ENCODE peak calls at places on chromosomes 6 and 20, in four cellular contexts. One of them, this sample, is unnamed. For H3K27me3, the result is how much of the 10 kb centered on the place peaks cover.

GRCh38 chr20:1998715-1999114 is 4.9 kb upstream of the PDYN start:
- DNase-seq in heart right ventricle: no peak
- DNase-seq in ascending aorta: no peak
- DNase-seq in H9: no peak
- DNase-seq in this sample: no peak

GRCh38 chr6:56246544-56246940 is 838 bp downstream of the COL21A1 start:
- DNase-seq in heart right ventricle: no peak
- DNase-seq in ascending aorta: no peak
- DNase-seq in H9: peak
- DNase-seq in this sample: no peak

GRCh38 chr6:43698584-43699349 is 11.2 kb upstream of the MRPS18A start:
- DNase-seq in heart right ventricle: peak
- DNase-seq in ascending aorta: no peak
- DNase-seq in H9: no peak
- DNase-seq in this sample: no peak

GRCh38 chr6:124962617-124963415 is 579 bp downstream of the RNF217 start:
- DNase-seq in heart right ventricle: peak
- DNase-seq in ascending aorta: no peak
- DNase-seq in H9: peak
- DNase-seq in this sample: peak

GRCh38 chr6:33577106-33577535 is 3.0 kb downstream of the BAK1 start:
- DNase-seq in heart right ventricle: peak
- DNase-seq in ascending aorta: peak
- DNase-seq in H9: no peak
- DNase-seq in this sample: peak

GRCh38 chr20:46699651-46700359 is 9.6 kb upstream of the SLC2A10 start:
- DNase-seq in heart right ventricle: no peak
- DNase-seq in ascending aorta: no peak
- DNase-seq in H9: no peak
- DNase-seq in this sample: no peak

GRCh38 chr6:159760602-159761057 is 1.2 kb upstream of the ACAT2 start:
- DNase-seq in heart right ventricle: no peak
- DNase-seq in ascending aorta: no peak
- DNase-seq in H9: peak
- DNase-seq in this sample: no peak

GRCh38 chr6:105034470-105034869 is 77.6 kb downstream of the LIN28B start:
- DNase-seq in heart right ventricle: no peak
- DNase-seq in ascending aorta: no peak
- DNase-seq in H9: no peak
- DNase-seq in this sample: no peak

GRCh38 chr6:117930645-117931044 is 23.6 kb downstream of the SLC35F1 start:
- DNase-seq in heart right ventricle: no peak
- DNase-seq in ascending aorta: no peak
- DNase-seq in H9: no peak
- DNase-seq in this sample: no peak

GRCh38 chr20:53609501-53610445 is 16.1 kb upstream of the ZNF217 start:
- DNase-seq in heart right ventricle: peak
- DNase-seq in ascending aorta: no peak
- DNase-seq in H9: no peak
- DNase-seq in this sample: peak

GRCh38 chr6:77021232-77021631 is 442.1 kb downstream of the HTR1B start:
- DNase-seq in heart right ventricle: no peak
- DNase-seq in ascending aorta: no peak
- DNase-seq in H9: no peak
- DNase-seq in this sample: no peak

GRCh38 chr6:43457643-43458042 is 2.3 kb upstream of the DLK2 start:
- DNase-seq in heart right ventricle: no peak
- DNase-seq in ascending aorta: no peak
- DNase-seq in H9: no peak
- DNase-seq in this sample: no peak

GRCh38 chr6:85747654-85748053 is 105.0 kb upstream of the SYNCRIP start:
- DNase-seq in heart right ventricle: no peak
- DNase-seq in ascending aorta: no peak
- DNase-seq in H9: no peak
- DNase-seq in this sample: no peak

GRCh38 chr6:35428421-35429149 is 23.6 kb upstream of the FANCE start:
- DNase-seq in heart right ventricle: no peak
- DNase-seq in ascending aorta: no peak
- DNase-seq in H9: no peak
- DNase-seq in this sample: no peak

GRCh38 chr20:4234128-4234527 is 218.8 kb upstream of the RNF24 start:
- DNase-seq in heart right ventricle: no peak
- DNase-seq in ascending aorta: no peak
- DNase-seq in H9: no peak
- DNase-seq in this sample: no peak

GRCh38 chr6:27830212-27830664 is 82.0 kb downstream of the OR2B2 start:
- DNase-seq in heart right ventricle: no peak
- DNase-seq in ascending aorta: no peak
- DNase-seq in H9: no peak
- DNase-seq in this sample: no peak

GRCh38 chr6:42417641-42418112 is 34.0 kb downstream of the TRERF1 start:
- DNase-seq in heart right ventricle: no peak
- DNase-seq in ascending aorta: no peak
- DNase-seq in H9: no peak
- DNase-seq in this sample: no peak

GRCh38 chr6:141464490-141464889 is 668.2 kb upstream of the GJE1 start:
- DNase-seq in heart right ventricle: no peak
- DNase-seq in ascending aorta: no peak
- DNase-seq in H9: no peak
- DNase-seq in this sample: no peak

GRCh38 chr6:6856538-6857523 is 250.9 kb upstream of the RREB1 start:
- DNase-seq in heart right ventricle: peak
- DNase-seq in ascending aorta: peak
- DNase-seq in H9: peak
- DNase-seq in this sample: peak

GRCh38 chr6:33189625-33190024 is 2.6 kb downstream of the COL11A2 start:
- DNase-seq in heart right ventricle: no peak
- DNase-seq in ascending aorta: no peak
- DNase-seq in H9: no peak
- DNase-seq in this sample: no peak

GRCh38 chr6:71967436-71967835 is 81.1 kb downstream of the RIMS1 start:
- DNase-seq in heart right ventricle: no peak
- DNase-seq in ascending aorta: no peak
- DNase-seq in H9: no peak
- DNase-seq in this sample: no peak

GRCh38 chr6:27478141-27478705 is 5.3 kb upstream of the ZNF184 start:
- DNase-seq in heart right ventricle: no peak
- DNase-seq in ascending aorta: no peak
- DNase-seq in H9: no peak
- DNase-seq in this sample: no peak

GRCh38 chr6:158711264-158711663 is 61.4 kb downstream of the SYTL3 start:
- DNase-seq in heart right ventricle: no peak
- DNase-seq in ascending aorta: no peak
- DNase-seq in H9: no peak
- DNase-seq in this sample: no peak

GRCh38 chr6:3500262-3501001 is 43.6 kb upstream of the SLC22A23 start:
- DNase-seq in heart right ventricle: no peak
- DNase-seq in ascending aorta: no peak
- DNase-seq in H9: no peak
- DNase-seq in this sample: no peak

GRCh38 chr6:149854532-149854931 is 9.6 kb downstream of the LRP11 start:
- DNase-seq in heart right ventricle: no peak
- DNase-seq in ascending aorta: no peak
- DNase-seq in H9: no peak
- DNase-seq in this sample: peak

GRCh38 chr6:13624871-13625288 is 9.7 kb downstream of the NOL7 start:
- DNase-seq in heart right ventricle: no peak
- DNase-seq in ascending aorta: no peak
- DNase-seq in H9: peak
- DNase-seq in this sample: no peak

DNA sequence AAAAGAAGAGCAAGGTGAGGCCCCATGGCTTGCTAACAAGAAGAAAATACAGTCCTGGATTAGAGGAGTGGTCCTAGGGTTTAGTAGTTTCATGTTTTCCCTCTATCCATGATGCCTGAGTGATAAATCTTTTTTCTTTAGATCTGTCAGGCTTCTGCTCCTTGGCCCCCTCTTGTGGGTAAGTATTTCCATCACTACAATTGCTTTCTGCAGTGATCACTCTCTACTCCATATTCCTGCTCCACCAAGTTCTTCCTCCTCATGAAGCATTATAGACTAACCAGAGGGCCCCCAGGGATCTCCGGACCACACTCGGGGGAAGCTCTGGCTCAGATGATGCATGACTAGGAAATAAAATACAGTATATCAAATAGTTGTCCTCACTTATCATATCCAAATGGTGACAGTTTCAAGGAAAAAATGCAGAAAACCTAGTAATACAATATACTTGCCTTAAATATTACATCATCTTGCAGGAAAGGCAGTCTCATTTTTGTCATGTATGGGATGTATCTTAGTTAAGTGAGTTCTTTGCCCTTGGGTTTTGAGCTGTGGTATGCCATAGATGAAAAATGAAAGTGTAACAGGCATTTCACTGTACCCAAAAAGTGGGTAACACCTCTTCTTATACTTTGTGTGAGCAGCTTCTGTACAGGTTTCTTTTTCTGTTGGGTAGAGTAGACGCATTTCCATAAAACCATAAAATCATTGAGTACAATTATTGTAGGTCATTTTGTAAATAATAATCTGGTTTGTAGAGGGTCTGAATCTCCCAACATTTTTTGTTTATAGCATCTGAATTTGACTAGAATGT is 200.9 kb upstream of the EYA4 start:
- DNase-seq in heart right ventricle: no peak
- DNase-seq in ascending aorta: no peak
- DNase-seq in H9: no peak
- DNase-seq in this sample: no peak
- TF ChIP-seq CTCF in heart right ventricle: peak
- TF ChIP-seq CTCF in ascending aorta: no peak
- TF ChIP-seq CTCF in H9: peak
- TF ChIP-seq CTCF in this sample: no peak

GRCh38 chr6:79784013-79784753 is 153.1 kb downstream of the SH3BGRL2 start:
- DNase-seq in heart right ventricle: no peak
- DNase-seq in ascending aorta: no peak
- DNase-seq in H9: no peak
- DNase-seq in this sample: no peak

DNA sequence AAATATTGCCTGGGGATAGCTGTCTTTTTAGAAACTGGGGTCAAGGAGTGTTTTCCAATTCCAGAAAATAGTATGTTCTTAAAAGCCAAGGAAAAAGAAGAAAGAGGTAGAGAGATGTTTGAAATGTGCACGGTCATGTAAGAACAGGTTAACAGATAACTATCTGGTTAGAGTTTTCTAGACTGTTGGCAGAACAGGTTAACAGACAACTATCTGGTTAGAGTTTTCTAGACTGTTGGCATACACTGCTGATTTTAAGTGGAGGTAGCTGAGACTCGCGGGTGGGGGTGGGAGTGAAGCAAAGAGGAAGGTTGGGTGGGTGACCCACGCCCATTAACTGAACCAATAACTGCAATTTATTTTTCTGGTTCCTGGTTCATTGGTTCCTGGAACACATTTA is 157.5 kb downstream of the ELOVL4 start:
- DNase-seq in heart right ventricle: no peak
- DNase-seq in ascending aorta: no peak
- DNase-seq in H9: no peak
- DNase-seq in this sample: no peak
- H3K27ac ChIP-seq in heart right ventricle: no peak
- H3K27ac ChIP-seq in ascending aorta: no peak
- H3K27ac ChIP-seq in H9: no peak
- H3K27ac ChIP-seq in this sample: no peak

GRCh38 chr6:18221288-18221615 is 43.1 kb downstream of the DEK start:
- DNase-seq in heart right ventricle: no peak
- DNase-seq in ascending aorta: no peak
- DNase-seq in H9: no peak
- DNase-seq in this sample: no peak

GRCh38 chr6:18226451-18226850 is 37.9 kb downstream of the DEK start:
- DNase-seq in heart right ventricle: no peak
- DNase-seq in ascending aorta: no peak
- DNase-seq in H9: no peak
- DNase-seq in this sample: no peak
- H3K27me3 ChIP-seq in heart right ventricle: under half
- H3K27me3 ChIP-seq in ascending aorta: under half
- H3K27me3 ChIP-seq in H9: under half
- H3K27me3 ChIP-seq in this sample: under half

GRCh38 chr6:69820018-69820417 is 23.2 kb upstream of the LMBRD1 start:
- DNase-seq in heart right ventricle: no peak
- DNase-seq in ascending aorta: no peak
- DNase-seq in H9: no peak
- DNase-seq in this sample: no peak

GRCh38 chr6:69816569-69816968 is 19.8 kb upstream of the LMBRD1 start:
- DNase-seq in heart right ventricle: no peak
- DNase-seq in ascending aorta: no peak
- DNase-seq in H9: no peak
- DNase-seq in this sample: no peak

GRCh38 chr6:69817358-69817757 is 20.5 kb upstream of the LMBRD1 start:
- DNase-seq in heart right ventricle: no peak
- DNase-seq in ascending aorta: no peak
- DNase-seq in H9: no peak
- DNase-seq in this sample: no peak

GRCh38 chr6:69819138-69819537 is 22.3 kb upstream of the LMBRD1 start:
- DNase-seq in heart right ventricle: no peak
- DNase-seq in ascending aorta: no peak
- DNase-seq in H9: no peak
- DNase-seq in this sample: no peak

GRCh38 chr6:69818223-69818930 is 21.6 kb upstream of the LMBRD1 start:
- DNase-seq in heart right ventricle: no peak
- DNase-seq in ascending aorta: no peak
- DNase-seq in H9: no peak
- DNase-seq in this sample: no peak
- TF ChIP-seq CTCF in heart right ventricle: no peak
- TF ChIP-seq CTCF in ascending aorta: no peak
- TF ChIP-seq CTCF in H9: no peak
- TF ChIP-seq CTCF in this sample: no peak

DNA sequence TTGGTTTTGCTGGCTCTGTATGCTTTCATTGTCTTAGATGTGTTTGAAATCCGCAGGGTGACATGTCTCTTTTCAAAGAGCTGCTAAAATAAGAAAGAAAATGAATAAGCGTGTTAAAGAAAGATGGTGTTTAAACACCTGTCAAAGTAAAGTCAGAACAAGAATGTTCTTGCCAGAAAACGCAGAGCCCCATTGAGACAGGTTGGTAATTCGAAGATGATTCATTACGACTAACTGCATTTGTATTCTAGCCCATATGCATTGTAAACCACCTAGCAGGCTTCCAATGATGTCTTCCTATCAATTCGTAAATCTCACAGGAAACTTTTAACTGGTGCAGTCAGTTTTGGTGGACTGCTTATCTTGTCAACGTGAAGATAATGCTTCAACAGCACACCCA is 16.8 kb downstream of the PHACTR2 start:
- DNase-seq in heart right ventricle: no peak
- DNase-seq in ascending aorta: no peak
- DNase-seq in H9: no peak
- DNase-seq in this sample: no peak
- H3K27ac ChIP-seq in heart right ventricle: peak
- H3K27ac ChIP-seq in ascending aorta: peak
- H3K27ac ChIP-seq in H9: no peak
- H3K27ac ChIP-seq in this sample: no peak